ENCODE peak calls at places on chromosomes 5 and 9, in four cellular contexts. P is psoas muscle, C is right atrium auricular region, M is SJSA1. X is an unnamed sample. For H3K4me1, the result is how much of the 10 kb centered on the place peaks cover.

GRCh38 chr5:9351535-9351934 is 194.3 kb downstream of the SEMA5A start:
- DNase-seq in P (no peak), C (no peak), M (no peak), X (no peak)

GRCh38 chr5:53291528-53291927 is 182.0 kb upstream of the MOCS2 start:
- DNase-seq in P (no peak), C (no peak), M (no peak), X (no peak)

GRCh38 chr9:112754578-112754977 is 4.0 kb downstream of the SNX30 start:
- DNase-seq in P (no peak), C (no peak), M (peak), X (no peak)

GRCh38 chr9:111938427-111938800 is 41.8 kb downstream of the UGCG start:
- DNase-seq in P (no peak), C (no peak), M (no peak), X (no peak)

GRCh38 chr5:112492291-112492690 is 73.2 kb upstream of the EPB41L4A start:
- DNase-seq in P (no peak), C (peak), M (peak), X (no peak)

GRCh38 chr9:22036866-22037626 is 27.9 kb upstream of the CDKN2B start:
- DNase-seq in P (no peak), C (no peak), M (no peak), X (no peak)

GRCh38 chr5:149387982-149388381 is 8.9 kb upstream of the IL17B start:
- DNase-seq in P (no peak), C (no peak), M (no peak), X (peak)

GRCh38 chr9:126722922-126723806 is 81.7 kb upstream of the ZBTB43 start:
- DNase-seq in P (peak), C (no peak), M (no peak), X (no peak)

GRCh38 chr5:42506662-42507061 is 83.4 kb downstream of the GHR start:
- DNase-seq in P (no peak), C (no peak), M (no peak), X (no peak)

GRCh38 chr9:5799314-5799713 is 33.6 kb downstream of the ERMP1 start:
- DNase-seq in P (no peak), C (no peak), M (peak), X (no peak)

DNA sequence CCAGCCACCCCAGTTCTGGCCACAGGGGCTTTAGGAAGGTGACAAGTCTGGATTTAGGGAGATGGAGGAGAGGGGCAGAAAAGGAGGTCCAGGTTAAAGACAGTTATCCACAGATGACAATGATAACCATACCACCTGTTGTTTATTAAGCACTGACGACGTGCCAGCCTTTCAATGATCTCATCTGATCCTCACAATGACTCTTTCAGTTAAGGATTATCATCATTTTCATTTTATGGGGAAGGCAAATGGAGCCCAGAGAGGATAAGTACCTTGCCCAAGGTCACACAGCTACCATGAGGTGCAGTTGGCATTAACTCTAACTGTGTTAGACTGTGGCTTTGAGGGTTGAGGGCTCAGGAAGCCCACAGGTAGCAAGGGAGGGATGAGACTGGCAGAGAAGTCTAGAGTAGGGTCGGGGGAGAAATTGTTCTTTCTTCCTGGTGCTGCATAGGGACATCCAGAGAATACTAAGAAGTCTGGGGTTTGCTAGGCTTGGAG is 21.5 kb upstream of the JADE2 start:
- DNase-seq in P (no peak), C (no peak), M (no peak), X (no peak)
- H3K4me1 ChIP-seq in P (under half), C (under half), M (half or more), X (under half)

GRCh38 chr9:967851-968641 is 8.4 kb upstream of the DMRT3 start:
- DNase-seq in P (no peak), C (no peak), M (no peak), X (no peak)
- H3K4me3 ChIP-seq in P (no peak), C (no peak), M (no peak), X (no peak)

GRCh38 chr9:131701789-131702337 is 38.0 kb downstream of the RAPGEF1 start:
- DNase-seq in P (no peak), C (no peak), M (peak), X (no peak)
- H3K4me1 ChIP-seq in P (half or more), C (under half), M (under half), X (under half)

GRCh38 chr9:89418882-89419641 is 78.9 kb downstream of the SEMA4D start:
- DNase-seq in P (no peak), C (no peak), M (no peak), X (no peak)
- H3K4me3 ChIP-seq in P (no peak), C (no peak), M (no peak), X (no peak)

GRCh38 chr9:131436865-131437271 is 43.0 kb downstream of the PRRC2B start:
- DNase-seq in P (no peak), C (no peak), M (no peak), X (no peak)
- H3K4me1 ChIP-seq in P (under half), C (under half), M (under half), X (under half)

GRCh38 chr9:14348241-14349140 is 34.5 kb upstream of the NFIB start:
- DNase-seq in P (peak), C (no peak), M (no peak), X (no peak)

GRCh38 chr9:14349141-14349817 is 35.3 kb upstream of the NFIB start:
- DNase-seq in P (no peak), C (no peak), M (no peak), X (no peak)

GRCh38 chr9:14346826-14347407 is 33.0 kb upstream of the NFIB start:
- DNase-seq in P (peak), C (no peak), M (no peak), X (no peak)

GRCh38 chr9:14346301-14346721 is 32.4 kb upstream of the NFIB start:
- DNase-seq in P (peak), C (peak), M (no peak), X (no peak)

GRCh38 chr9:14347408-14348224 is 33.7 kb upstream of the NFIB start:
- DNase-seq in P (peak), C (no peak), M (no peak), X (no peak)
- H3K4me3 ChIP-seq in P (peak), C (peak), M (no peak), X (peak)

X was measured in ovary.